ENCODE peak calls at places on chromosomes 12 and 14, in eight cellular contexts. L is activated T-helper 1 cell treated with anti-CD3 and anti-CD28 coated beads, Interleukin-12 subunit alpha, Interleukin-12 subunit beta, Interleukin-2, Interleukin-4 antibody, amounts not matched to agents 30 ng/mL and 10 ng/mL and 1 ng/mL, durations not matched to agents 14 hours and 24 hours and 36 hours; H is RPMI8226; W is activated naive CD4-positive, alpha-beta T cell; A is naive thymus-derived CD4-positive, alpha-beta T cell; P is HTR-8/SVneo; J is germinal center; B is left cardiac atrium. M is an unnamed sample.

GRCh38 chr14:99679111-99679510 is 5.0 kb upstream of the CYP46A1 start:
- DNase-seq in J (no peak), W (no peak), B (no peak), L (no peak), H (no peak), A (no peak), P (no peak), M (no peak)

GRCh38 chr12:108310489-108310888 is 28.6 kb downstream of the CMKLR1 start:
- DNase-seq in P (no peak), J (no peak), L (no peak), B (no peak), A (no peak), W (no peak), H (no peak), M (no peak)

GRCh38 chr12:111010061-111010460 is 89.7 kb upstream of the MYL2 start:
- DNase-seq in B (no peak), A (no peak), H (no peak), L (no peak), P (no peak), W (no peak), J (no peak), M (no peak)

GRCh38 chr14:104362761-104363605 is 216.6 kb upstream of the C14orf180 start:
- DNase-seq in J (no peak), L (no peak), W (no peak), A (no peak), P (no peak), B (no peak), H (no peak), M (no peak)

GRCh38 chr12:1203735-1204019 is 212.7 kb downstream of the ERC1 start:
- DNase-seq in J (no peak), W (no peak), B (no peak), L (no peak), A (no peak), P (no peak), H (no peak), M (no peak)

GRCh38 chr12:104281636-104282035 is 21.9 kb upstream of the EID3 start:
- DNase-seq in W (no peak), B (no peak), J (no peak), H (no peak), L (no peak), P (no peak), A (no peak), M (no peak)

GRCh38 chr12:2691001-2691339 is 103.8 kb upstream of the FKBP4 start:
- DNase-seq in W (no peak), B (no peak), A (peak), L (peak), P (no peak), J (peak), H (peak), M (no peak)

GRCh38 chr12:43336962-43337555 is 214.9 kb downstream of the ADAMTS20 start:
- DNase-seq in L (no peak), B (no peak), W (no peak), A (no peak), P (peak), H (no peak), J (no peak), M (no peak)

GRCh38 chr12:21666722-21667121 is 9.1 kb upstream of the LDHB start:
- DNase-seq in P (no peak), J (no peak), H (no peak), L (no peak), B (no peak), W (no peak), A (no peak), M (no peak)

GRCh38 chr14:52455291-52456088 is 96.8 kb downstream of the TXNDC16 start:
- DNase-seq in A (no peak), W (no peak), J (no peak), H (no peak), L (no peak), P (no peak), B (no peak), M (no peak)

GRCh38 chr14:36438883-36439282 is 81.1 kb downstream of the NKX2-1 start:
- DNase-seq in W (no peak), B (no peak), P (no peak), L (no peak), H (no peak), J (no peak), A (no peak), M (no peak)

GRCh38 chr14:54398028-54398368 is 1.2 kb downstream of the CDKN3 start:
- DNase-seq in B (no peak), P (no peak), A (no peak), H (no peak), J (no peak), W (no peak), L (no peak), M (no peak)

GRCh38 chr14:106039400-106039799 is 513.0 kb downstream of the TMEM121 start:
- DNase-seq in W (peak), P (no peak), J (peak), H (no peak), L (peak), B (peak), A (peak), M (no peak)